ENCODE peak calls at places on chromosomes 16 and 17, in seven cellular contexts. H is testis; R is H7; I is thoracic aorta; A is hepatic stellate cell; Y is NCI-H446; K is stimulated activated CD4-positive, alpha-beta T cell treated with anti-CD3 and anti-CD28 coated beads, TNF-alpha, amount 100 ng/mL, for 48 hours. B is an unnamed sample.

GRCh38 chr17:83085103-83085502 is 5.7 kb downstream of the METRNL start:
- DNase-seq in H (no peak), R (peak; percentile 67), I (no peak), A (no peak), Y (no peak), K (no peak), B (no peak)

GRCh38 chr17:43155666-43156065 is 15.3 kb upstream of the NBR1 start:
- DNase-seq in H (no peak), R (no peak), I (no peak), A (no peak), Y (no peak), K (no peak), B (no peak)

GRCh38 chr17:9037741-9038140 is 16.4 kb downstream of the NTN1 start:
- DNase-seq in H (no peak), R (no peak), I (no peak), A (no peak), Y (no peak), K (no peak), B (no peak)

GRCh38 chr17:969767-970387 is 9.7 kb downstream of the NXN start:
- DNase-seq in H (no peak), R (peak; percentile 62), I (no peak), A (no peak), Y (no peak), K (no peak), B (no peak)

GRCh38 chr17:6408271-6408670 is 26.6 kb downstream of the AIPL1 start:
- DNase-seq in H (no peak), R (no peak), I (no peak), A (no peak), Y (no peak), K (no peak), B (no peak)

GRCh38 chr16:81627729-81628128 is 151.4 kb upstream of the PLCG2 start:
- DNase-seq in H (no peak), R (no peak), I (no peak), A (no peak), Y (no peak), K (no peak), B (no peak)

GRCh38 chr16:24635900-24636610 is 93.4 kb upstream of the TNRC6A start:
- DNase-seq in H (peak; percentile 92), R (no peak), I (no peak), A (peak; percentile 74), Y (peak; percentile 80), K (no peak), B (peak; percentile 89)

GRCh38 chr17:67558740-67559380 is 158.9 kb upstream of the NOL11 start:
- DNase-seq in H (no peak), R (no peak), I (no peak), A (no peak), Y (no peak), K (no peak), B (no peak)

GRCh38 chr16:70749681-70750601 is 51.0 kb downstream of the VAC14 start:
- DNase-seq in H (no peak), R (peak; percentile 89), I (no peak), A (no peak), Y (no peak), K (no peak), B (peak; percentile 43)

GRCh38 chr17:41544497-41544896 is 16.4 kb upstream of the KRT19 start:
- DNase-seq in H (no peak), R (no peak), I (no peak), A (no peak), Y (no peak), K (no peak), B (peak; percentile 82)

GRCh38 chr16:4136229-4136813 is 20.1 kb upstream of the ADCY9 start:
- DNase-seq in H (no peak), R (peak; percentile 60), I (no peak), A (no peak), Y (no peak), K (no peak), B (peak; percentile 90)

GRCh38 chr16:52581530-52581929 is 34.6 kb upstream of the TOX3 start:
- DNase-seq in H (no peak), R (no peak), I (no peak), A (no peak), Y (no peak), K (no peak), B (no peak)

GRCh38 chr16:10039220-10040096 is 142.8 kb downstream of the GRIN2A start:
- DNase-seq in H (peak; percentile 36), R (peak; percentile 86), I (no peak), A (peak; percentile 23), Y (no peak), K (no peak), B (no peak)

GRCh38 chr16:57562066-57562465 is 19.6 kb downstream of the ADGRG5 start:
- DNase-seq in H (no peak), R (no peak), I (no peak), A (no peak), Y (no peak), K (no peak), B (no peak)

GRCh38 chr17:5619088-5619740 is 34.9 kb upstream of the NLRP1 start:
- DNase-seq in H (peak; percentile 68), R (no peak), I (no peak), A (no peak), Y (no peak), K (no peak), B (no peak)

GRCh38 chr17:7440823-7441174 is 1.5 kb downstream of the FGF11 start:
- DNase-seq in H (peak; percentile 67), R (peak; percentile 86), I (no peak), A (peak; percentile 34), Y (no peak), K (no peak), B (no peak)

GRCh38 chr17:5203908-5204294 is 12.2 kb upstream of the ZNF594 start:
- DNase-seq in H (no peak), R (no peak), I (no peak), A (peak; percentile 34), Y (no peak), K (no peak), B (no peak)

GRCh38 chr16:86874141-86874540 is 295.8 kb downstream of the FOXL1 start:
- DNase-seq in H (no peak), R (peak; percentile 87), I (no peak), A (peak; percentile 42), Y (no peak), K (peak; percentile 11), B (no peak)

GRCh38 chr17:72719206-72719581 is 373.3 kb downstream of the SLC39A11 start:
- DNase-seq in H (no peak), R (no peak), I (no peak), A (no peak), Y (no peak), K (no peak), B (no peak)

GRCh38 chr17:40448639-40449261 is 5.5 kb downstream of the IGFBP4 start:
- DNase-seq in H (no peak), R (no peak), I (no peak), A (no peak), Y (no peak), K (no peak), B (peak; percentile 95)

GRCh38 chr17:41483991-41484826 is 3.3 kb upstream of the KRT35 start:
- DNase-seq in H (no peak), R (no peak), I (no peak), A (no peak), Y (no peak), K (no peak), B (no peak)

GRCh38 chr17:43378766-43379165 is 20.0 kb upstream of the ARL4D start:
- DNase-seq in H (no peak), R (no peak), I (no peak), A (no peak), Y (no peak), K (no peak), B (no peak)

GRCh38 chr16:67158637-67159600 is 790 bp downstream of the TRADD start:
- DNase-seq in H (peak; percentile 50), R (peak; percentile 78), I (no peak), A (no peak), Y (no peak), K (peak; percentile 77), B (peak; percentile 70)

GRCh38 chr17:60817187-60817586 is 139.5 kb downstream of the BCAS3 start:
- DNase-seq in H (no peak), R (no peak), I (no peak), A (peak; percentile 47), Y (no peak), K (no peak), B (peak; percentile 2)

GRCh38 chr16:84548971-84549844 is 44.7 kb upstream of the MEAK7 start:
- DNase-seq in H (no peak), R (no peak), I (no peak), A (peak; percentile 40), Y (no peak), K (no peak), B (no peak)

GRCh38 chr17:10526517-10526916 is 8.2 kb upstream of the MYH1 start:
- DNase-seq in H (peak; percentile 20), R (no peak), I (no peak), A (no peak), Y (no peak), K (no peak), B (no peak)